ENCODE peak calls at places on chromosomes 13 and 19, in eight cellular contexts. One of them, this sample, is unnamed.

GRCh38 chr19:49106648-49107135 is 7.5 kb upstream of the LIN7B start:
- DNase-seq in tibial nerve: no peak
- DNase-seq in astrocyte of the cerebellum: no peak
- DNase-seq in stomach: peak; percentile 60
- DNase-seq in Peyer's patch: peak; percentile 81
- DNase-seq in WERI-Rb-1: peak; percentile 76
- DNase-seq in spleen: peak; percentile 88
- DNase-seq in bronchial epithelial cell: peak; percentile 70
- DNase-seq in this sample: peak; percentile 84

GRCh38 chr19:23436318-23436717 is 41.0 kb upstream of the ZNF91 start:
- DNase-seq in tibial nerve: no peak
- DNase-seq in astrocyte of the cerebellum: no peak
- DNase-seq in stomach: no peak
- DNase-seq in Peyer's patch: no peak
- DNase-seq in WERI-Rb-1: peak; percentile 17
- DNase-seq in spleen: no peak
- DNase-seq in bronchial epithelial cell: no peak
- DNase-seq in this sample: no peak

GRCh38 chr13:53105881-53106280 is 77.3 kb downstream of the OLFM4 start:
- DNase-seq in tibial nerve: no peak
- DNase-seq in astrocyte of the cerebellum: no peak
- DNase-seq in stomach: no peak
- DNase-seq in Peyer's patch: no peak
- DNase-seq in WERI-Rb-1: no peak
- DNase-seq in spleen: no peak
- DNase-seq in bronchial epithelial cell: no peak
- DNase-seq in this sample: no peak

GRCh38 chr13:42702726-42703125 is 78.7 kb upstream of the FAM216B start:
- DNase-seq in tibial nerve: no peak
- DNase-seq in astrocyte of the cerebellum: no peak
- DNase-seq in stomach: no peak
- DNase-seq in Peyer's patch: no peak
- DNase-seq in WERI-Rb-1: no peak
- DNase-seq in spleen: no peak
- DNase-seq in bronchial epithelial cell: no peak
- DNase-seq in this sample: no peak

GRCh38 chr13:52848455-52849190 is at the start of gene PCDH8:
- DNase-seq in tibial nerve: no peak
- DNase-seq in astrocyte of the cerebellum: no peak
- DNase-seq in stomach: no peak
- DNase-seq in Peyer's patch: no peak
- DNase-seq in WERI-Rb-1: peak; percentile 69
- DNase-seq in spleen: no peak
- DNase-seq in bronchial epithelial cell: no peak
- DNase-seq in this sample: peak; percentile 97

GRCh38 chr13:113639661-113640262 is 18.2 kb downstream of the ATP4B start:
- DNase-seq in tibial nerve: peak; percentile 5
- DNase-seq in astrocyte of the cerebellum: no peak
- DNase-seq in stomach: peak; percentile 13
- DNase-seq in Peyer's patch: peak; percentile 38
- DNase-seq in WERI-Rb-1: peak; percentile 8
- DNase-seq in spleen: peak; percentile 50
- DNase-seq in bronchial epithelial cell: no peak
- DNase-seq in this sample: peak; percentile 14

GRCh38 chr13:114004416-114005205 is 30.7 kb upstream of the C13orf46 start:
- DNase-seq in tibial nerve: no peak
- DNase-seq in astrocyte of the cerebellum: no peak
- DNase-seq in stomach: peak; percentile 77
- DNase-seq in Peyer's patch: peak; percentile 56
- DNase-seq in WERI-Rb-1: no peak
- DNase-seq in spleen: peak; percentile 61
- DNase-seq in bronchial epithelial cell: no peak
- DNase-seq in this sample: peak; percentile 7

GRCh38 chr13:47843005-47843404 is 158.1 kb downstream of the SUCLA2 start:
- DNase-seq in tibial nerve: no peak
- DNase-seq in astrocyte of the cerebellum: no peak
- DNase-seq in stomach: no peak
- DNase-seq in Peyer's patch: no peak
- DNase-seq in WERI-Rb-1: no peak
- DNase-seq in spleen: no peak
- DNase-seq in bronchial epithelial cell: no peak
- DNase-seq in this sample: no peak

GRCh38 chr19:51086153-51086850 is 3.6 kb upstream of the KLK14 start:
- DNase-seq in tibial nerve: no peak
- DNase-seq in astrocyte of the cerebellum: no peak
- DNase-seq in stomach: no peak
- DNase-seq in Peyer's patch: no peak
- DNase-seq in WERI-Rb-1: no peak
- DNase-seq in spleen: no peak
- DNase-seq in bronchial epithelial cell: no peak
- DNase-seq in this sample: no peak

GRCh38 chr19:46847528-46847927 is 3.1 kb downstream of the AP2S1 start:
- DNase-seq in tibial nerve: no peak
- DNase-seq in astrocyte of the cerebellum: no peak
- DNase-seq in stomach: no peak
- DNase-seq in Peyer's patch: no peak
- DNase-seq in WERI-Rb-1: no peak
- DNase-seq in spleen: peak; percentile 21
- DNase-seq in bronchial epithelial cell: no peak
- DNase-seq in this sample: no peak

GRCh38 chr13:43988302-43988701 is 108.6 kb downstream of the LACC1 start:
- DNase-seq in tibial nerve: no peak
- DNase-seq in astrocyte of the cerebellum: no peak
- DNase-seq in stomach: no peak
- DNase-seq in Peyer's patch: no peak
- DNase-seq in WERI-Rb-1: no peak
- DNase-seq in spleen: no peak
- DNase-seq in bronchial epithelial cell: peak; percentile 39
- DNase-seq in this sample: no peak

GRCh38 chr19:15551183-15552004 is 43.1 kb downstream of the CYP4F22 start:
- DNase-seq in tibial nerve: no peak
- DNase-seq in astrocyte of the cerebellum: no peak
- DNase-seq in stomach: peak; percentile 40
- DNase-seq in Peyer's patch: peak; percentile 74
- DNase-seq in WERI-Rb-1: peak; percentile 6
- DNase-seq in spleen: peak; percentile 85
- DNase-seq in bronchial epithelial cell: no peak
- DNase-seq in this sample: peak; percentile 51

DNA sequence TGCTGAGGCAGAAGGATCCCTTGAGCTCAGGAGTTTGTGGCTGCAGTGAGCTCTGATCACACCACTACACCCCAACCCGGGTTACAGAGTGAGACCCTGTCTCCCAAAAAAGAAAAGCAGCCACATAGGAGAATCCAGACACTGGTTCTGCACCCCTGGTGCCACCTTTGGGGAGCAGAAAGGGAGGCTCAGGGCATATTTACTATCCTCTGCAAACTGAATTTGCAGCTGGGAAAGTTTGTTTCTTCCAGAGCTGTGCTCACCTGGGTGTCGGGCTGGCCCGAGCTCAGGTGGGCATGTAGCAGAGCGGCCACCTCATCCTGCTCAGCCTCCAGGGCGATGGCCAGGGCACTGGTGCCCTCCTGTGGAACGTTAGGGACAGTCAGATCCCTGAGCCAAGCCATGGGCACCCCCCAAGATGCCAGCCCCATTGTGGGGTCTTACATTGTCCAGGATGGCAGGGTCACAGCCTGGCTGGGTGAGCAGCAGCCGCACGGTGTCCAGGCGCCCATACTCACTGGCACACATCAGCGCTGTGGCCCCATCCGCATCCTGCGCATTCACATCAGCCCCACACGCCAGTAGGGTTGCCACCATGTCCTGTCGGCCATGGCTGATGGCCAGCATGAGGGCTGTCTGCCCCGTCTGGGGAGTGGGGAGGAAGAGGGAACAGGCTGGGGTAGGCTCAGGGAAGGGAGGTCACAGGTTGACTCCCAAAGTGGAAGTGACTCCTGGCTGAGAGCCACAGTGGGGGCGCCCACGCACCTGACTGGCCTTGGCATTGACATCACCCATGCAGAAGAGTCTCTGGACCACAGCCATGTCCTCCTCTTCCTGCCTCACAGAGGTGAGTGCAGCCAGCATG is 3.1 kb downstream of the RPS28 start:
- DNase-seq in tibial nerve: no peak
- DNase-seq in astrocyte of the cerebellum: no peak
- DNase-seq in stomach: no peak
- DNase-seq in Peyer's patch: no peak
- DNase-seq in WERI-Rb-1: no peak
- DNase-seq in spleen: no peak
- DNase-seq in bronchial epithelial cell: no peak
- DNase-seq in this sample: no peak
- TF ChIP-seq CTCF in tibial nerve: no peak
- TF ChIP-seq CTCF in astrocyte of the cerebellum: no peak
- TF ChIP-seq CTCF in stomach: no peak
- TF ChIP-seq CTCF in Peyer's patch: no peak
- TF ChIP-seq CTCF in WERI-Rb-1: no peak
- TF ChIP-seq CTCF in spleen: no peak
- TF ChIP-seq CTCF in bronchial epithelial cell: no peak
- TF ChIP-seq CTCF in this sample: no peak

GRCh38 chr19:32355309-32355708 is 9.9 kb downstream of the ZNF507 start:
- DNase-seq in tibial nerve: no peak
- DNase-seq in astrocyte of the cerebellum: no peak
- DNase-seq in stomach: no peak
- DNase-seq in Peyer's patch: no peak
- DNase-seq in WERI-Rb-1: no peak
- DNase-seq in spleen: no peak
- DNase-seq in bronchial epithelial cell: no peak
- DNase-seq in this sample: no peak

GRCh38 chr19:32354345-32354744 is 8.9 kb downstream of the ZNF507 start:
- DNase-seq in tibial nerve: no peak
- DNase-seq in astrocyte of the cerebellum: no peak
- DNase-seq in stomach: no peak
- DNase-seq in Peyer's patch: no peak
- DNase-seq in WERI-Rb-1: no peak
- DNase-seq in spleen: no peak
- DNase-seq in bronchial epithelial cell: peak; percentile 62
- DNase-seq in this sample: no peak

GRCh38 chr19:32358311-32358710 is 12.9 kb downstream of the ZNF507 start:
- DNase-seq in tibial nerve: no peak
- DNase-seq in astrocyte of the cerebellum: no peak
- DNase-seq in stomach: no peak
- DNase-seq in Peyer's patch: no peak
- DNase-seq in WERI-Rb-1: no peak
- DNase-seq in spleen: no peak
- DNase-seq in bronchial epithelial cell: no peak
- DNase-seq in this sample: no peak

GRCh38 chr19:32359581-32359980 is 14.2 kb downstream of the ZNF507 start:
- DNase-seq in tibial nerve: no peak
- DNase-seq in astrocyte of the cerebellum: no peak
- DNase-seq in stomach: no peak
- DNase-seq in Peyer's patch: no peak
- DNase-seq in WERI-Rb-1: no peak
- DNase-seq in spleen: no peak
- DNase-seq in bronchial epithelial cell: no peak
- DNase-seq in this sample: no peak

DNA sequence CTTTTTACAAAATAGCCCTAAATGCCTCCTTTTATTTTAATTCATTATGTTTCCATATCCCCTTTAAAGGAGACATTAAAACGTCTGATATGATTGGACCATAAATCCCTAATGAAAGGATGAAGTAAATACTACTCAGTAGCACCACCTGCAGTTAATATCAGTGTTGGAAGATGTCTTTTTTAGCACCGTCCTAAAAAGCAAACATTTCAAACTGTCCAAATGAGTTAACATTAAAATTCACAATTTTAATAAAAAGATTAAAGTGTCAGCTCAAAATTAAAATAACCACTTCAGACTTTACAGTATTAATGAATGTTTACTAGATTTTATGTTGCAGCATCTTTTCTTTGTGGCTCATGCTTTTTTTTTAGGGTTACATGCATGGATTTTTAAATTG is 12.3 kb downstream of the ZNF507 start:
- DNase-seq in tibial nerve: no peak
- DNase-seq in astrocyte of the cerebellum: no peak
- DNase-seq in stomach: no peak
- DNase-seq in Peyer's patch: no peak
- DNase-seq in WERI-Rb-1: no peak
- DNase-seq in spleen: no peak
- DNase-seq in bronchial epithelial cell: peak; percentile 23
- DNase-seq in this sample: no peak
- TF ChIP-seq CTCF in tibial nerve: no peak
- TF ChIP-seq CTCF in astrocyte of the cerebellum: peak; percentile 11
- TF ChIP-seq CTCF in stomach: no peak
- TF ChIP-seq CTCF in Peyer's patch: peak; percentile 24
- TF ChIP-seq CTCF in WERI-Rb-1: no peak
- TF ChIP-seq CTCF in spleen: peak; percentile 40
- TF ChIP-seq CTCF in bronchial epithelial cell: peak; percentile 17
- TF ChIP-seq CTCF in this sample: no peak

DNA sequence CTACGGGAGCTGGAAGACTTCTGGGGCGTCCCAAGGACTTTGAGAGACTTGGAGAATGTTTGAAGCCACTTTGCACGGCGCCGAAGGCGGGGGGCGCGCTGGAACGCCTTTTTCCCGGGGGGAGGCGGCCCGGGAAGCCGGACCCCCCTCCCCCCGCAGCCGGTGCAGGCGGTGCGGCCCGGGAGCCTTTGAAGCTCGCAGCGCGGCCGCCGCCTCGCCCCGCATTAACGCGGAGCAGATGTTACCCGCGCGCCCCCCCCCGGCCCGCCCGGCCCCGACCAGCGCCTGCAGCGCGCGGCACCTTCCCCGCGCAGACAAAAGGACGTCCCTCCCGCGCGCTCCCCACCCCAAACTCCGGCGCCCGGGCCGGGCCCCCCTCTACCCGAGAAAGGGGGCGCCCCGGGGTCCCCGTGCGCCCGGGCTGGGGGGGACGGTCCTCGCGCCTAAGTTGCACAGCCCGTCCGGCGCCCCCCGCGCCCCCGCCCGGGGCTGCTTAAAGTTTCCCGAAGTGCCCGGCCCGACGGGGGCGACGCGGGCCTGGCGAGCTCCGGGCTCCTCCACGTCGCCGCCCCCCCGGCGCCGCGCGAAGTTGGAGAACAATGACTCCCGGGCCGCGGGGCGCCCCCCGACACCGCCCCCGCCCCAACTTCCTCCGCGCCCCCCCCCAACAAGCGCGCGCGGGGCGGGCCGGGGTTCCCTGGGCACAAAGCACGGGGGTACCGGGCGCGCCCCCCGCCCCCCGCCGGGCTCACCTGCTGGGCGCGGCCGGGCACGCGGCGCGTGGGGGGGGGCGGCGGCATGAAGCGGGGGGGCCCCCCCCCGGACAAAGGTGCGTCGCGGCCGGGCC is 644 bp downstream of the TCF3 start:
- DNase-seq in tibial nerve: no peak
- DNase-seq in astrocyte of the cerebellum: no peak
- DNase-seq in stomach: no peak
- DNase-seq in Peyer's patch: peak; percentile 74
- DNase-seq in WERI-Rb-1: peak; percentile 56
- DNase-seq in spleen: peak; percentile 89
- DNase-seq in bronchial epithelial cell: no peak
- DNase-seq in this sample: peak; percentile 48
- TF ChIP-seq CTCF in tibial nerve: peak; percentile 10
- TF ChIP-seq CTCF in astrocyte of the cerebellum: no peak
- TF ChIP-seq CTCF in stomach: no peak
- TF ChIP-seq CTCF in Peyer's patch: peak; percentile 15
- TF ChIP-seq CTCF in WERI-Rb-1: no peak
- TF ChIP-seq CTCF in spleen: no peak
- TF ChIP-seq CTCF in bronchial epithelial cell: no peak
- TF ChIP-seq CTCF in this sample: no peak

GRCh38 chr13:55516610-55517009 is 1624.1 kb upstream of the PRR20A start:
- DNase-seq in tibial nerve: no peak
- DNase-seq in astrocyte of the cerebellum: no peak
- DNase-seq in stomach: no peak
- DNase-seq in Peyer's patch: no peak
- DNase-seq in WERI-Rb-1: no peak
- DNase-seq in spleen: no peak
- DNase-seq in bronchial epithelial cell: no peak
- DNase-seq in this sample: no peak

GRCh38 chr13:55517312-55517711 is 1623.4 kb upstream of the PRR20A start:
- DNase-seq in tibial nerve: no peak
- DNase-seq in astrocyte of the cerebellum: no peak
- DNase-seq in stomach: no peak
- DNase-seq in Peyer's patch: no peak
- DNase-seq in WERI-Rb-1: peak; percentile 14
- DNase-seq in spleen: no peak
- DNase-seq in bronchial epithelial cell: no peak
- DNase-seq in this sample: no peak
- TF ChIP-seq CTCF in tibial nerve: no peak
- TF ChIP-seq CTCF in astrocyte of the cerebellum: no peak
- TF ChIP-seq CTCF in stomach: no peak
- TF ChIP-seq CTCF in Peyer's patch: no peak
- TF ChIP-seq CTCF in WERI-Rb-1: peak; percentile 39
- TF ChIP-seq CTCF in spleen: no peak
- TF ChIP-seq CTCF in bronchial epithelial cell: no peak
- TF ChIP-seq CTCF in this sample: peak; percentile 29